ENCODE peak calls at places on chromosome 3, in five cellular contexts. Y is natural killer cell treated with Interleukin-12 subunit alpha and Interleukin-12 subunit beta and Interleukin-15 and Interleukin-18, amount 100 ng/mL, for 72 hours; L is IMR-90; N is CD4-positive, CD25-positive, alpha-beta regulatory T cell; B is stimulated activated CD4-positive, alpha-beta T cell treated with anti-CD3 and anti-CD28 coated beads, Interleukin-4, amount 100 ng/mL, for 4 hours. F is an unnamed sample.

GRCh38 chr3:11718582-11719405 is 75.1 kb upstream of the VGLL4 start:
- DNase-seq in Y (no peak), L (peak; percentile 57), N (peak; percentile 75), B (peak; percentile 43), F (peak; percentile 72)

GRCh38 chr3:33911525-33912322 is 113.3 kb downstream of the PDCD6IP start:
- DNase-seq in Y (no peak), L (peak; percentile 65), N (no peak), B (no peak), F (peak; percentile 40)

GRCh38 chr3:102715030-102715697 is 280.3 kb downstream of the ZPLD1 start:
- DNase-seq in Y (no peak), L (no peak), N (no peak), B (no peak), F (no peak)

GRCh38 chr3:67558429-67558828 is 96.0 kb downstream of the SUCLG2 start:
- DNase-seq in Y (no peak), L (peak; percentile 37), N (no peak), B (no peak), F (no peak)

GRCh38 chr3:104992618-104993017 is 374.1 kb upstream of the ALCAM start:
- DNase-seq in Y (no peak), L (no peak), N (no peak), B (no peak), F (no peak)

GRCh38 chr3:111619833-111620232 is 24.7 kb upstream of the ZBED2 start:
- DNase-seq in Y (no peak), L (peak; percentile 21), N (no peak), B (no peak), F (peak; percentile 76)

GRCh38 chr3:178736300-178736699 is 200.1 kb downstream of the KCNMB2 start:
- DNase-seq in Y (no peak), L (no peak), N (no peak), B (no peak), F (peak; percentile 82)

GRCh38 chr3:42476225-42477160 is 25.9 kb upstream of the VIPR1 start:
- DNase-seq in Y (no peak), L (no peak), N (no peak), B (no peak), F (peak; percentile 91)

GRCh38 chr3:184336484-184337230 is 743 bp upstream of the FAM131A start:
- DNase-seq in Y (no peak), L (peak; percentile 65), N (peak; percentile 25), B (no peak), F (no peak)

GRCh38 chr3:31841515-31841914 is 139.5 kb downstream of the OSBPL10 start:
- DNase-seq in Y (no peak), L (no peak), N (no peak), B (no peak), F (no peak)

GRCh38 chr3:58526124-58526957 is 10.6 kb downstream of the ACOX2 start:
- DNase-seq in Y (no peak), L (peak; percentile 94), N (no peak), B (no peak), F (peak; percentile 71)

GRCh38 chr3:14216257-14217048 is 37.8 kb downstream of the LSM3 start:
- DNase-seq in Y (no peak), L (no peak), N (peak; percentile 28), B (peak; percentile 6), F (peak; percentile 75)

GRCh38 chr3:126527006-126527405 is 3.1 kb downstream of the CHST13 start:
- DNase-seq in Y (no peak), L (no peak), N (no peak), B (no peak), F (no peak)